ENCODE peak calls at places on chromosomes 13 and 19, in four cellular contexts. W is GM12878, B is HepG2, V is H1. G is an unnamed sample.

GRCh38 chr19:5880604-5881078 is 10.3 kb upstream of the FUT5 start:
- DNase-seq in W (no peak), B (peak; percentile 90), V (no peak), G (peak; percentile 48)

GRCh38 chr19:41988947-41989346 is 5.1 kb downstream of the ATP1A3 start:
- DNase-seq in W (no peak), B (no peak), V (no peak), G (no peak)

GRCh38 chr19:45509692-45510015 is 2.4 kb downstream of the VASP start:
- DNase-seq in W (no peak), B (no peak), V (no peak), G (no peak)

GRCh38 chr13:112468069-112468468 is 91.9 kb downstream of the SPACA7 start:
- DNase-seq in V (no peak), B (no peak), W (no peak), G (no peak)

GRCh38 chr13:111657013-111657412 is 336.6 kb downstream of the TEX29 start:
- DNase-seq in B (no peak), W (no peak), V (no peak), G (no peak)

GRCh38 chr19:47769534-47769933 is 9.0 kb upstream of the SELENOW start:
- DNase-seq in V (no peak), W (no peak), B (no peak), G (no peak)

GRCh38 chr19:45791744-45792481 is 732 bp downstream of the DMWD start:
- DNase-seq in V (no peak), W (no peak), B (no peak), G (no peak)

GRCh38 chr13:109715902-109716301 is 70.5 kb downstream of the IRS2 start:
- DNase-seq in B (no peak), V (no peak), W (no peak), G (no peak)

GRCh38 chr13:75635101-75635620 is 969 bp upstream of the LMO7 start:
- DNase-seq in W (no peak), V (no peak), B (peak; percentile 24), G (no peak)

GRCh38 chr13:19586904-19587634 is 25.7 kb upstream of the TPTE2 start:
- DNase-seq in V (no peak), W (peak; percentile 65), B (peak; percentile 65), G (no peak)

GRCh38 chr13:97125810-97126738 is 96.1 kb upstream of the MBNL2 start:
- DNase-seq in V (no peak), B (no peak), W (peak; percentile 57), G (no peak)

GRCh38 chr19:35828694-35829301 is 16.2 kb upstream of the PRODH2 start:
- DNase-seq in V (no peak), W (no peak), B (peak; percentile 66), G (peak; percentile 32)

GRCh38 chr19:4768934-4769777 is 22.4 kb upstream of the FEM1A start:
- DNase-seq in B (peak; percentile 85), W (no peak), V (peak; percentile 57), G (peak; percentile 93)

GRCh38 chr19:51027126-51027806 is 850 bp upstream of the KLK11 start:
- DNase-seq in B (no peak), V (no peak), W (no peak), G (no peak)

GRCh38 chr19:56603829-56604228 is 8.7 kb downstream of the ZNF71 start:
- DNase-seq in V (no peak), W (no peak), B (no peak), G (no peak)

GRCh38 chr19:55418185-55418584 is 10.6 kb upstream of the UBE2S start:
- DNase-seq in V (peak; percentile 41), W (no peak), B (peak; percentile 70), G (peak; percentile 70)

GRCh38 chr19:41792513-41793413 is 3.6 kb upstream of the CEACAM3 start:
- DNase-seq in W (no peak), V (peak; percentile 29), B (peak; percentile 21), G (peak; percentile 20)

GRCh38 chr19:51503891-51504290 is 2.3 kb upstream of the SIGLEC12 start:
- DNase-seq in B (no peak), V (no peak), W (no peak), G (no peak)

GRCh38 chr19:56131651-56132050 is 9.4 kb upstream of the ZNF444 start:
- DNase-seq in B (no peak), V (no peak), W (no peak), G (no peak)

GRCh38 chr13:102870677-102871415 is 25.0 kb downstream of the ERCC5 start:
- DNase-seq in B (peak; percentile 39), W (no peak), V (peak; percentile 33), G (peak; percentile 39)

GRCh38 chr13:110683203-110683883 is 22.6 kb downstream of the CARS2 start:
- DNase-seq in W (no peak), B (peak; percentile 52), V (no peak), G (no peak)

GRCh38 chr13:27076411-27076810 is 95.2 kb downstream of the USP12 start:
- DNase-seq in V (no peak), W (no peak), B (no peak), G (no peak)

GRCh38 chr13:90868321-90868920 is 479.1 kb upstream of the MIR17HG start:
- DNase-seq in W (no peak), B (peak; percentile 3), V (no peak), G (no peak)

GRCh38 chr13:38024431-38024830 is 154.9 kb upstream of the TRPC4 start:
- DNase-seq in B (no peak), V (no peak), W (no peak), G (no peak)

GRCh38 chr19:2253106-2254051 is 2.8 kb downstream of the JSRP1 start:
- DNase-seq in B (peak; percentile 45), V (no peak), W (no peak), G (no peak)

GRCh38 chr13:48775804-48776203 is 122.1 kb downstream of the CYSLTR2 start:
- DNase-seq in W (no peak), B (no peak), V (no peak), G (no peak)

GRCh38 chr13:44312898-44313551 is 60.6 kb upstream of the SERP2 start:
- DNase-seq in W (no peak), B (peak; percentile 14), V (no peak), G (no peak)

GRCh38 chr19:2214253-2214652 is 21.9 kb downstream of the PLEKHJ1 start:
- DNase-seq in B (no peak), V (no peak), W (no peak), G (no peak)

GRCh38 chr13:50340566-50341287 is 325.5 kb downstream of the KCNRG start:
- DNase-seq in V (no peak), B (no peak), W (no peak), G (no peak)

GRCh38 chr13:21060063-21060826 is 1.1 kb downstream of the LATS2 start:
- DNase-seq in B (no peak), V (no peak), W (no peak), G (no peak)

GRCh38 chr19:1164684-1165531 is 9.2 kb downstream of the SBNO2 start:
- DNase-seq in B (no peak), W (no peak), V (no peak), G (no peak)

GRCh38 chr19:55176116-55176515 is 4.0 kb downstream of the SYT5 start:
- DNase-seq in W (no peak), B (no peak), V (no peak), G (no peak)

GRCh38 chr19:31943305-31943704 is 402.1 kb upstream of the ZNF507 start:
- DNase-seq in B (no peak), W (no peak), V (no peak), G (no peak)

GRCh38 chr19:6868341-6868740 is 19.0 kb upstream of the ADGRE1 start:
- DNase-seq in V (no peak), B (no peak), W (no peak), G (no peak)

GRCh38 chr19:6599866-6600454 is 9.0 kb upstream of the CD70 start:
- DNase-seq in V (no peak), W (no peak), B (no peak), G (no peak)

GRCh38 chr13:61110804-61111203 is 304.8 kb downstream of the PCDH20 start:
- DNase-seq in W (no peak), B (no peak), V (no peak), G (no peak)

GRCh38 chr13:112931028-112931934 is 37.7 kb upstream of the MCF2L start:
- DNase-seq in B (peak; percentile 59), W (no peak), V (peak; percentile 13), G (peak; percentile 56)

DNA sequence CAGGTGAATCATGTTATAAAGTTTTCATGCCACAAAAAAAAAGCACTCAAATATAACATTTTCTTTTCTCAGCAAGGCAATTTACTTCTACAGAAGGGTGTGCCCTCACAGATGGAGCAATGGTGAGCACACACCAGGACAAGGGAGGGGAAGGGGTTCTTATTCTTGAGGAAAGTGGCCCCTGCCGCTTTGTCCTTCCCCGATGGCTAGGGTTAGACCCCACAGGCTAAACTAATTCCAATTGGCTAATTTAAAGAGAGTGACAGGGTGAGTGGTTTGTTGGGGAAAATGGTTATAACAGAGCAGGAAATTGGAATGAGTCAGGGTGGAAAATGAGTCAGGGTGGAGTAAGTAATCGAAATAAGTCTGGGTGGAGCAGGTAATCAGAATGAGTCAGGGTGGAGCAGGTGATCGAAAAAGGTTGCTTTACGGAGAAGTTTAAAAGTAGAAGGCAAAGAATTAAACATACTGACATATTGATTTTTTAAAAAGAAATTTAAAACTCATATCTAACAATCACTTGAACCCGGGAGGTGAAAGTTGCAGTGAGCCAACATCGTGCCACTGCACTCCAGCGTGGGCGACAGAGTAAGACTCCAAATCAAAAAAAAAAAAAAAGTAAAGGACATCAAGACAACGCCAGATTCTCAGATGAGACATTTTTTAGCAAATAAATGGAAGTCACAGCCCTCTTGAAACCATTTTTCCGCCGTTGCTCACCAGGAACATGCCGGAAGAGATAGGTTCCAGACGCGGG is 810 bp downstream of the ZNF562 start:
- DNase-seq in W (peak; percentile 1), V (no peak), B (peak; percentile 15), G (no peak)
- H3K9ac ChIP-seq in W (peak overlapping the region; percentile 77), V (no peak overlapping the region), B (peak overlapping the region; percentile 96), G (peak overlapping the region; percentile 71)

DNA sequence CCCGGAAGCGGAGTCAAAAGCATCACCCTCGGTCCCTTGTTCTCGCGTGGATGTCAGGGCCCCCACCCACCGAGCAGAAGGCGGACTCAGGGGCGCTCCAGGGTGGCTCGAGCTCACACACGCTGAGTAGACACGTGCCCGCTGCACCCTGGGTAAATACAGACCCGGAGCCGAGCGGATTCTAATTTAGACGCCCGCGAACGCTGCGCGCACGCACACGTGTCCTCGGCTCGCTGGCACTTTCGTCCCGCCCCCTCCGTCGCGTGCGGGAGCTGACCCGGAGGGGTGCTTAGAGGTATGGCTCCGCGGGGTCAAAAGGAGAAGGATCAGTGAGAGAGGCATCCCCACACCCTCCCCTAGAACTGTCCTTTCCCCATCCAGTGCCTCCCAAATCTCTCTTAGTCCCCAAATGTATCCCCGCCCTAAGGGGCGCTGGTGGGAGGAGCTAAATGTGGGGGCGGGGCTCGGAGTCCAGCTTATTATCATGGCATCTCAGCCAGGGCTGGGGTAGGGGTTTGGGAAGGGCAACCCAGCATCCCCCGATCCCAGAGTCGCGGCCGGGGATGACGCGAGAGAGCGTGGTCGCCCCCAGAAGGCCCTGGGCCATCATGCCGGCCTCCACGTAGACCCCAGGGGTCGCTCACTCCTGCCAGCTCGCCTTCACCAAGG is 451 bp upstream of the ICAM5 start:
- DNase-seq in B (peak; percentile 53), W (no peak), V (no peak), G (no peak)
- TF ChIP-seq SUZ12 in B (no peak), W (no peak), V (no peak), G (peak; percentile 8)

GRCh38 chr19:49453013-49453756 is at the start of gene ALDH16A1:
- DNase-seq in B (peak; percentile 95), W (peak; percentile 88), V (peak; percentile 90), G (peak; percentile 93)
- H3K9ac ChIP-seq in B (peak within 1 kb of the TSS; percentile 99), W (peak within 1 kb of the TSS; percentile 100), V (peak within 1 kb of the TSS; percentile 97), G (peak within 1 kb of the TSS; percentile 97)

DNA sequence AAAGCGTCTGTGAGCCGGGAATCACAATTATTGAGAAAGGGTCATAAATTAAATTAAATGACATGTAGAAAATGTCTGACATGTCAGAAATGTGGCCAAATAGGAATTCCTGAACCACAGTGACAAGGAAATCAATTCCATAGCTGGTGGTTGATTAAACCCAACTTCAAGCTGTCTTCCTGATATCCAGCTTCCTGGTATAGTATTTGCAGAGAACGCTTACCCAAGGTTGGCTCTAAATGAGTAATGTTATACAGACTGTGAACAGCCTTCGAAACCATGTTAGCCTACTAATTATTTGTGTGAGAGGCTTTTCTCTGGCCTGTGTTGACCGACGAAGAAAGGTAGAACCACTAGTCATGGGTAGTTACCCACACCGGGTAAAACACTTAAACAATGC is 347.2 kb downstream of the RFC3 start:
- DNase-seq in V (no peak), B (no peak), W (no peak), G (no peak)
- TF ChIP-seq SUZ12 in V (no peak), B (no peak), W (no peak), G (no peak)